ENCODE peak calls at places on chromosomes 4 and X, in five cellular contexts. X is mammary epithelial cell, I is hepatocyte, O is SK-N-MC, R is endothelial cell of umbilical vein. K is an unnamed sample.
A peak's percentile ranks its signal among the peaks of the same experiment; 100 is the strongest.

GRCh38 chr4:4327652-4328121 is 37.6 kb downstream of the ZBTB49 start:
- DNase-seq in R (peak; percentile 10), I (peak; percentile 42), O (no peak), X (no peak), K (peak; percentile 19)

GRCh38 chr4:184649971-184650855 is 675 bp downstream of the PRIMPOL start:
- DNase-seq in X (peak; percentile 59), R (peak; percentile 71), O (no peak), I (peak; percentile 44), K (peak; percentile 14)

GRCh38 chr4:7389719-7390118 is 45.0 kb downstream of the PSAPL1 start:
- DNase-seq in R (no peak), X (no peak), I (no peak), O (no peak), K (no peak)

GRCh38 chr4:26574563-26574962 is 9.3 kb upstream of the TBC1D19 start:
- DNase-seq in O (no peak), R (no peak), I (no peak), X (no peak), K (no peak)

GRCh38 chr4:147940144-147940543 is 208.3 kb downstream of the ARHGAP10 start:
- DNase-seq in X (no peak), I (no peak), O (no peak), R (no peak), K (no peak)

GRCh38 chr4:180923476-180923875 is 1319.7 kb upstream of the TENM3 start:
- DNase-seq in R (no peak), I (no peak), O (no peak), X (peak; percentile 51), K (peak; percentile 36)

GRCh38 chr4:38330321-38330720 is 333.7 kb upstream of the KLF3 start:
- DNase-seq in O (no peak), X (no peak), I (no peak), R (no peak), K (no peak)

GRCh38 chrX:470686-471085 is 84.0 kb upstream of the PPP2R3B start:
- DNase-seq in O (no peak), X (no peak), R (no peak), I (no peak), K (no peak)

GRCh38 chrX:137032841-137033773 is 688 bp downstream of the GPR101 start:
- DNase-seq in R (no peak), X (no peak), I (no peak), O (no peak), K (no peak)
- TF ChIP-seq EZH2 in R (no peak), X (no peak), I (no peak), O (no peak), K (peak; percentile 88)

GRCh38 chrX:121754301-121754700 is 706.9 kb downstream of the GLUD2 start:
- DNase-seq in O (no peak), I (no peak), X (no peak), R (no peak), K (no peak)
- TF ChIP-seq EZH2 in O (no peak), I (no peak), X (no peak), R (no peak), K (no peak)

GRCh38 chr4:72567821-72568620 is 1.0 kb downstream of the ADAMTS3 start:
- DNase-seq in I (peak; percentile 88), O (no peak), R (peak; percentile 54), X (peak; percentile 82), K (peak; percentile 96)
- TF ChIP-seq EZH2 in I (no peak), O (no peak), R (no peak), X (no peak), K (no peak)

GRCh38 chr4:54103190-54103574 is 3.2 kb downstream of the GSX2 start:
- DNase-seq in I (no peak), R (no peak), X (no peak), O (no peak), K (no peak)
- TF ChIP-seq EZH2 in I (no peak), R (peak; percentile 60), X (no peak), O (no peak), K (no peak)

K was measured in PC-3.